ENCODE peak calls at places on chromosome 3, in six cellular contexts. N is SK-N-SH treated with all-trans-retinoic acid at 6 μM for 48 hours; J is activated B cell treated with CpG ODN at 0.5 μM for 24 hours; E is Right ventricle myocardium superior; U is T-cell; C is activated naive CD8-positive, alpha-beta T cell treated with anti-CD3 and anti-CD28 coated beads, Interleukin-2, amount 50 U/mL, for 24 hours. G is an unnamed sample.

GRCh38 chr3:194731496-194732073 is 45.9 kb downstream of the FAM43A start:
- ATAC-seq in N (no peak), E (no peak), C (no peak), J (no peak), U (no peak), G (no peak)

GRCh38 chr3:71010731-71011455 is 572.6 kb downstream of the FOXP1 start:
- ATAC-seq in C (peak), U (peak), N (no peak), J (peak), E (no peak), G (no peak)

GRCh38 chr3:186509423-186509822 is 34.8 kb downstream of the CRYGS start:
- ATAC-seq in U (no peak), N (no peak), E (no peak), C (no peak), J (peak), G (no peak)

GRCh38 chr3:147410126-147410517 is 957 bp downstream of the ZIC1 start:
- ATAC-seq in N (no peak), J (no peak), C (no peak), U (no peak), E (no peak), G (no peak)

GRCh38 chr3:74420538-74421128 is 193.8 kb downstream of the CNTN3 start:
- ATAC-seq in E (no peak), C (no peak), U (no peak), N (no peak), J (no peak), G (no peak)

GRCh38 chr3:40504636-40505430 is 1.0 kb upstream of the ZNF620 start:
- ATAC-seq in U (no peak), J (no peak), C (peak), N (peak), E (no peak), G (peak)

GRCh38 chr3:38207262-38208003 is 42.1 kb downstream of the OXSR1 start:
- ATAC-seq in J (no peak), E (no peak), C (no peak), N (no peak), U (no peak), G (no peak)

GRCh38 chr3:72593881-72594397 is 254.3 kb downstream of the SHQ1 start:
- ATAC-seq in U (no peak), J (no peak), E (no peak), C (no peak), N (no peak), G (no peak)

GRCh38 chr3:149647812-149648211 is 10.0 kb downstream of the WWTR1 start:
- ATAC-seq in C (no peak), J (no peak), N (no peak), U (no peak), E (no peak), G (no peak)

G was measured in gastroesophageal sphincter.